ENCODE peak calls at places on chromosomes 6 and 20, in four cellular contexts. Q, O, A and E are unnamed samples. For H3K27me3, the result is how much of the 10 kb centered on the place peaks cover.

GRCh38 chr6:39202166-39202565 is 27.1 kb downstream of the KCNK5 start:
- DNase-seq in Q (no peak), O (no peak), A (no peak), E (no peak)

GRCh38 chr6:3727593-3728108 is 23.9 kb downstream of the PXDC1 start:
- DNase-seq in Q (no peak), O (no peak), A (no peak), E (no peak)

GRCh38 chr6:76347539-76347938 is 275.1 kb upstream of the IMPG1 start:
- DNase-seq in Q (no peak), O (no peak), A (no peak), E (no peak)

GRCh38 chr20:33909331-33909921 is 84.3 kb upstream of the RALY start:
- DNase-seq in Q (no peak), O (peak), A (no peak), E (peak)

GRCh38 chr6:3321875-3322274 is 63.1 kb downstream of the PSMG4 start:
- DNase-seq in Q (no peak), O (no peak), A (no peak), E (no peak)

GRCh38 chr6:163192591-163192990 is 221.9 kb upstream of the QKI start:
- DNase-seq in Q (no peak), O (no peak), A (no peak), E (no peak)

GRCh38 chr6:138988469-138988834 is 399 bp upstream of the REPS1 start:
- DNase-seq in Q (no peak), O (no peak), A (no peak), E (no peak)

GRCh38 chr20:58542411-58543095 is 27.4 kb upstream of the APCDD1L start:
- DNase-seq in Q (no peak), O (peak), A (no peak), E (peak)

GRCh38 chr6:15017251-15017650 is 228.6 kb upstream of the JARID2 start:
- DNase-seq in Q (no peak), O (peak), A (no peak), E (no peak)

GRCh38 chr6:50826037-50826761 is 7.5 kb downstream of the TFAP2B start:
- DNase-seq in Q (no peak), O (no peak), A (no peak), E (no peak)
- H3K27me3 ChIP-seq in Q (under half), O (half or more), A (under half), E (half or more)

DNA sequence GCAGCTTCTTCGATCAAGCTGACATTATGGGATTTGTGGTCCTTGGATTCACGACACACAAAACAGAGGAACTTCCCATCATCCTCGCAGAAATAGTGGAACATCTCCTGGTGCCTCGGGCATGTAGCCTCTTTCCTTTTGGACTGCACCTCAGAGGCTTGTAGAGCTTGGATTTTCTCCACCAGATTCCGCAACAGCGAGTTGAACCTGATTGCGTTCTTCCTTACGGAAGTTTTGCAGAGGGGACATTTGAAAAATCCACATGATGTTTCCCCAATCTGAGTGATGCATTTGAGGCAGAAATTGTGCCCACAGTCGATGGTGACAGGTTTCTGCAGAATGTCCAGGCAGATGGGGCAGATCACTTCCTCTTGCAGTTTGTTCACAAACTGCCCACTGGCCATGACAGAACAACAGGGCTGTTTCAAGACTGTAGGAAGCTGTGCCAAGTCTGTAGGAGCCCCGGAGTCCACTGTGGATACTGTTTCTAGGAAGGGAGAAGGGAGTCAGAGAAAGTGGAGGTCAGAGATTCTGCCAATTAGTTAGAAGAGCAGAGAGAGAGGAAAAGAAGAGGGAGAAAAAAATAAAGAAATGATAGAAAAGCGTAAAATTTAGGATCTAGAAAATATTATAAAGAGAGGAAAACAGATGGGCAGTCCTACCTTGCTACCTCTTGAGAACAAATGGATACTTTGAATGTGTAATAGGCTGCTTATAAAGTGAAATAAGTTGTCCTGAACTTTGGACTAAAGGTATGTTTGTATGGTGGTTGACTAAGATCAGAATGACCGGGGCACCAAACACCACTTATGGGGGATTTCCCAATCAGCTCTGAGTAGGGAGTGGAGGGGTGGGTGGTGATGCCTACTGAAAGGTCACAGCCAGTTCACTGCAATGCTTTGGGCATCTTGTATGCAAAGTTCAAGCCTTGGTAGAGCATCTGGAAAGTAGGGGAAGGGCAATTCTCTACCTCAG is at the start of gene TRIM31:
- DNase-seq in Q (no peak), O (no peak), A (no peak), E (no peak)
- H3K27me3 ChIP-seq in Q (under half), O (half or more), A (under half), E (half or more)

DNA sequence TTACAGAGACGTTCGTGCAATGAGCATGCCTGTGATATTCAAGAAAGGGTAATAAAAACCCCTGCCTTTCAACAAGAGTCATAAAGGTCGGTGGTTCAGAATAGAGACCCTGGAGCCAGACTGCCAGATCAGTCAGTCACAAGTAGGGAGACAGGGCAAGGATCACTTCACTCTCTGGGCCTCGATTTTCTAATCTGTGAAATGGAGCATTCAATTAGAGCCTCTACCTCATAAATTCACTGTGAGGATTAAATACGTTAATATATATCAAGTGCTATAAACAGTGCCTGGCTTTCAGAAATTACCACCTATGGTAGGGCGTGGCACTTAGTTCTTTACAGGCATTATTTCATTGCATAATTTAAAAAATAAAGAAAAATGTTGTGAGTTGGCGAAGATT is 43.7 kb upstream of the EYA2 start:
- DNase-seq in Q (no peak), O (no peak), A (no peak), E (no peak)
- H3K27me3 ChIP-seq in Q (under half), O (under half), A (under half), E (under half)

GRCh38 chr6:55713411-55713810 is 134.4 kb upstream of the HMGCLL1 start:
- DNase-seq in Q (no peak), O (peak), A (no peak), E (peak)
- H3K27me3 ChIP-seq in Q (under half), O (under half), A (under half), E (under half)

DNA sequence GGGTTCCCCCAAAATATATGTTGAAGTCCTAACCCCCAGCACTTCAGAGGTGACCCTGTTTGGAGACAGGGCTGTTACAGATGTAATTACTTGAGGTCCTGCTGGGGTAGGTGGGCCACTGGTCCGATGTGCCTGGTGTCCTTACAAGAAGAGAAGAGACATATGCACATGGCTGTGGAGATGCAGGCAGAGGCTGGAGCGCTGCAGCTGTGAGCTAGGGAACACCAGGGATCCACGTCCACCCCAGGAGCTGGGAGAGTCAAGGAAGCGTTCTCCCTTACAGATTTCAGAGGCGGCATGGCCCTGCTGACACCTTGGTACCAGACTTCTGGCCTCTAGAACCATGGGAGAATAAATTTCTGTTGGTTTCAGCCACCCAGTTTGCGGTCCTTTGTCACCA is 11.7 kb upstream of the SLC22A2 start:
- DNase-seq in Q (no peak), O (no peak), A (no peak), E (no peak)
- H3K27me3 ChIP-seq in Q (under half), O (under half), A (under half), E (under half)

GRCh38 chr6:123802697-123803455 is 789 bp upstream of the NKAIN2 start:
- DNase-seq in Q (peak), O (peak), A (peak), E (peak)

GRCh38 chr6:123802351-123802696 is 1.3 kb upstream of the NKAIN2 start:
- DNase-seq in Q (no peak), O (no peak), A (no peak), E (no peak)

GRCh38 chr6:123804771-123805540 is 1.3 kb downstream of the NKAIN2 start:
- DNase-seq in Q (no peak), O (no peak), A (no peak), E (no peak)

GRCh38 chr6:123803456-123803861 is 206 bp upstream of the NKAIN2 start:
- DNase-seq in Q (no peak), O (peak), A (no peak), E (no peak)

DNA sequence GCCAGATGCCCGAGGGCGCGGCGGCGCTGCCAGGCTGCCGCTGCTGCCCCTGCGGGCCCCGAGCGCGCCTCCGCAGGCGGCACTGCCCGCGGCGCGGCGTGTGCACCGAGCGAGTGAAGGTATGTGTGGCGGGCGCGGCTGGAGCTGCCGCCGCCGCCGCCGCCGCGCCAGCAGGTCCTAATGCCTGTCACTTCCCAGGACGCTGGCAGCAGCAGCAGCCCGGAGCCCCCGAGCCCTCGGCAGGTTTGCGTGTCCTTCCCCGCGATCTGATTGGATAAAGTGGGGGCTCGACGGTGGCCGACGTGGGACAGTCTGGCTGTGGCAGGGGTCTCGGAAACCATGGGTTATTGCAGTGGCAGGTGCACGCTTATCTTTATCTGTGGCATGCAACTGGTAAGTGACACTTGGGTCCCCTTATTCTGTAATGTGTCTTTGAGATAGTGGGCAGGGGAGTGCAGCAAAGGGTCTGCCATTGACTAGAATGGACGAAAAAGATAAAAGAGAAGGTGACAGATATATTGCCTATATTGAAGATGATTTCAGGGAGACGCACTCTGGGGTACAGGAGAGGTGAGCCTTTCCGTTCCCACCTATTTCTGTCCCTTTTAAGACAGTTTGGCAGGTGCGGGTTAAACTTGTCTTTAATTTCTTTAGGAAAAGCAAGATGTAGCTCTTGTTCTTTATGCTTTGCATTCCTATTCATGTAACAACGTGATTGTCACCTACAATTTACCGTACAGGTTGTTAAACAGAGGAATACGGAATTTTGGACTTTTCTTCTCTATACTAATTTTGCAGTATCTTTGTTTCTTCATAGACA is at the start of gene NKAIN2:
- DNase-seq in Q (no peak), O (no peak), A (no peak), E (peak)
- H3K27me3 ChIP-seq in Q (under half), O (half or more), A (under half), E (half or more)

GRCh38 chr6:30409184-30409583 is 64.2 kb downstream of the RPP21 start:
- DNase-seq in Q (no peak), O (no peak), A (no peak), E (no peak)
- H3K27me3 ChIP-seq in Q (under half), O (under half), A (under half), E (half or more)

GRCh38 chr6:36357872-36358234 is 21.2 kb upstream of the BNIP5 start:
- DNase-seq in Q (no peak), O (no peak), A (no peak), E (no peak)

GRCh38 chr6:36352477-36353157 is 15.9 kb upstream of the BNIP5 start:
- DNase-seq in Q (no peak), O (no peak), A (no peak), E (no peak)

GRCh38 chr6:36353411-36353915 is 16.8 kb upstream of the BNIP5 start:
- DNase-seq in Q (no peak), O (peak), A (no peak), E (no peak)

GRCh38 chr6:36358235-36358915 is 21.7 kb upstream of the BNIP5 start:
- DNase-seq in Q (no peak), O (no peak), A (no peak), E (peak)

DNA sequence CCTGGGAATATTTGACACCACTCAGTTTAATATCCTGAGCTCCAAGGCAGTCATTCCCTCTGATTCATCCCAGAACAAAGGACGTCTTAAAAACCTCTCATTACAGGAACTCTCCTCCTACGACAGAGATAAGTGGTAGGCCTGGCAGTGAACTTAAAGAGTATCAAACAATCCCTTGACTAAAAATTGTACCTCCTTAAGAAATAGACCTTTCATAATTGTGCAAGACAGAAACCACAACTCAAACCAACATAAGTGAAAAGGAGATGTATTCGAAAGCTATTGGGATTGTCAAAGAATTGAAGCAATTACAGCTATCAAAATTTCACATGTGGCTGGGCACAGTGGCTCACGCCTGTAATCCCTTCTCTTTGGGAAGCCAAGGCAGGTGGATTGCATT is 19.1 kb upstream of the BNIP5 start:
- DNase-seq in Q (no peak), O (no peak), A (no peak), E (no peak)
- H3K27me3 ChIP-seq in Q (under half), O (under half), A (under half), E (under half)